ENCODE peak calls at places on chromosomes 16 and 17, in five cellular contexts. One of them, this sample, is unnamed.
A peak's percentile ranks its signal among the peaks of the same experiment; 100 is the strongest.

GRCh38 chr16:51151435-51151950 is 423 bp upstream of the SALL1 start:
- DNase-seq in germinal center: no peak
- DNase-seq in NCI-H748 treated with DMSO at 0.1 percent for 48 hours: peak; percentile 69
- DNase-seq in HEK293T: peak; percentile 75
- DNase-seq in NCI-H82: peak; percentile 98
- DNase-seq in this sample: no peak

GRCh38 chr17:59373879-59374495 is 42.5 kb downstream of the YPEL2 start:
- DNase-seq in germinal center: no peak
- DNase-seq in NCI-H748 treated with DMSO at 0.1 percent for 48 hours: no peak
- DNase-seq in HEK293T: no peak
- DNase-seq in NCI-H82: no peak
- DNase-seq in this sample: no peak

GRCh38 chr17:43905400-43905984 is 1.8 kb downstream of the MPP2 start:
- DNase-seq in germinal center: no peak
- DNase-seq in NCI-H748 treated with DMSO at 0.1 percent for 48 hours: no peak
- DNase-seq in HEK293T: no peak
- DNase-seq in NCI-H82: peak; percentile 88
- DNase-seq in this sample: no peak

GRCh38 chr16:30183236-30183960 is at the start of gene CORO1A:
- DNase-seq in germinal center: peak; percentile 87
- DNase-seq in NCI-H748 treated with DMSO at 0.1 percent for 48 hours: peak; percentile 6
- DNase-seq in HEK293T: peak; percentile 89
- DNase-seq in NCI-H82: peak; percentile 86
- DNase-seq in this sample: peak; percentile 90

GRCh38 chr17:28563475-28563874 is 7.8 kb downstream of the PIGS start:
- DNase-seq in germinal center: no peak
- DNase-seq in NCI-H748 treated with DMSO at 0.1 percent for 48 hours: no peak
- DNase-seq in HEK293T: no peak
- DNase-seq in NCI-H82: no peak
- DNase-seq in this sample: no peak

GRCh38 chr17:7219812-7220592 is at the start of the genes ACADVL and DLG4:
- DNase-seq in germinal center: peak; percentile 73
- DNase-seq in NCI-H748 treated with DMSO at 0.1 percent for 48 hours: peak; percentile 65
- DNase-seq in HEK293T: peak; percentile 71
- DNase-seq in NCI-H82: peak; percentile 92
- DNase-seq in this sample: peak; percentile 81

GRCh38 chr17:35022536-35023063 is 40.9 kb downstream of the RFFL start:
- DNase-seq in germinal center: peak; percentile 55
- DNase-seq in NCI-H748 treated with DMSO at 0.1 percent for 48 hours: no peak
- DNase-seq in HEK293T: no peak
- DNase-seq in NCI-H82: no peak
- DNase-seq in this sample: no peak

GRCh38 chr17:31857920-31858646 is 961 bp downstream of the COPRS start:
- DNase-seq in germinal center: no peak
- DNase-seq in NCI-H748 treated with DMSO at 0.1 percent for 48 hours: no peak
- DNase-seq in HEK293T: no peak
- DNase-seq in NCI-H82: peak; percentile 34
- DNase-seq in this sample: no peak

GRCh38 chr17:3770471-3770870 is 30.5 kb downstream of the ITGAE start:
- DNase-seq in germinal center: peak; percentile 35
- DNase-seq in NCI-H748 treated with DMSO at 0.1 percent for 48 hours: no peak
- DNase-seq in HEK293T: no peak
- DNase-seq in NCI-H82: no peak
- DNase-seq in this sample: peak; percentile 78

GRCh38 chr17:43515641-43516040 is 30.5 kb downstream of the ETV4 start:
- DNase-seq in germinal center: no peak
- DNase-seq in NCI-H748 treated with DMSO at 0.1 percent for 48 hours: no peak
- DNase-seq in HEK293T: no peak
- DNase-seq in NCI-H82: no peak
- DNase-seq in this sample: no peak

GRCh38 chr16:57883953-57884654 is 81.8 kb upstream of the KIFC3 start:
- DNase-seq in germinal center: no peak
- DNase-seq in NCI-H748 treated with DMSO at 0.1 percent for 48 hours: no peak
- DNase-seq in HEK293T: no peak
- DNase-seq in NCI-H82: no peak
- DNase-seq in this sample: no peak

GRCh38 chr17:35799942-35800341 is 4.5 kb upstream of the MMP28 start:
- DNase-seq in germinal center: no peak
- DNase-seq in NCI-H748 treated with DMSO at 0.1 percent for 48 hours: no peak
- DNase-seq in HEK293T: no peak
- DNase-seq in NCI-H82: no peak
- DNase-seq in this sample: no peak

GRCh38 chr17:59361386-59361785 is 29.9 kb downstream of the YPEL2 start:
- DNase-seq in germinal center: no peak
- DNase-seq in NCI-H748 treated with DMSO at 0.1 percent for 48 hours: no peak
- DNase-seq in HEK293T: no peak
- DNase-seq in NCI-H82: no peak
- DNase-seq in this sample: no peak

GRCh38 chr17:28497931-28498330 is 8.2 kb upstream of the FOXN1 start:
- DNase-seq in germinal center: no peak
- DNase-seq in NCI-H748 treated with DMSO at 0.1 percent for 48 hours: peak; percentile 62
- DNase-seq in HEK293T: no peak
- DNase-seq in NCI-H82: no peak
- DNase-seq in this sample: no peak

GRCh38 chr17:58710948-58711552 is 18.6 kb downstream of the RAD51C start:
- DNase-seq in germinal center: peak; percentile 27
- DNase-seq in NCI-H748 treated with DMSO at 0.1 percent for 48 hours: peak; percentile 43
- DNase-seq in HEK293T: peak; percentile 22
- DNase-seq in NCI-H82: peak; percentile 86
- DNase-seq in this sample: peak; percentile 70

This sample was measured in OCI-LY7.